ENCODE peak calls at places on chromosome 10, in six cellular contexts. E, O, V, U, M and C are unnamed samples.

GRCh38 chr10:63352976-63353375 is 112.8 kb downstream of the JMJD1C start:
- DNase-seq in E (no peak), U (no peak), O (no peak), M (no peak), V (no peak), C (no peak)

GRCh38 chr10:4527281-4527960 is 298.6 kb upstream of the AKR1E2 start:
- DNase-seq in U (peak; percentile 32), O (no peak), M (peak; percentile 93), V (no peak), E (no peak), C (peak; percentile 63)

GRCh38 chr10:47036771-47037170 is 125.5 kb downstream of the PTPN20 start:
- DNase-seq in O (no peak), E (no peak), V (no peak), M (no peak), U (no peak), C (no peak)

GRCh38 chr10:73827346-73828089 is 16.1 kb upstream of the NDST2 start:
- DNase-seq in E (no peak), V (no peak), M (no peak), U (peak; percentile 90), O (no peak), C (no peak)

GRCh38 chr10:92830478-92831389 is 17.6 kb upstream of the EXOC6 start:
- DNase-seq in E (no peak), V (no peak), M (no peak), O (no peak), U (no peak), C (no peak)

GRCh38 chr10:60914676-60915075 is 29.3 kb downstream of the RHOBTB1 start:
- DNase-seq in U (no peak), V (no peak), O (no peak), E (peak; percentile 90), M (peak; percentile 100), C (peak; percentile 86)

GRCh38 chr10:133276435-133277201 is at the start of gene ADAM8:
- DNase-seq in U (peak; percentile 51), M (no peak), V (peak; percentile 68), E (no peak), O (no peak), C (no peak)

GRCh38 chr10:72053690-72054089 is 34.7 kb downstream of the SPOCK2 start:
- DNase-seq in M (no peak), E (no peak), U (no peak), O (no peak), V (no peak), C (no peak)

GRCh38 chr10:44506386-44506785 is 121.5 kb upstream of the CXCL12 start:
- DNase-seq in V (no peak), E (no peak), M (no peak), U (no peak), O (no peak), C (no peak)

GRCh38 chr10:84478679-84479078 is 150.3 kb downstream of the CCSER2 start:
- DNase-seq in M (no peak), U (no peak), E (no peak), O (no peak), V (no peak), C (no peak)

DNA sequence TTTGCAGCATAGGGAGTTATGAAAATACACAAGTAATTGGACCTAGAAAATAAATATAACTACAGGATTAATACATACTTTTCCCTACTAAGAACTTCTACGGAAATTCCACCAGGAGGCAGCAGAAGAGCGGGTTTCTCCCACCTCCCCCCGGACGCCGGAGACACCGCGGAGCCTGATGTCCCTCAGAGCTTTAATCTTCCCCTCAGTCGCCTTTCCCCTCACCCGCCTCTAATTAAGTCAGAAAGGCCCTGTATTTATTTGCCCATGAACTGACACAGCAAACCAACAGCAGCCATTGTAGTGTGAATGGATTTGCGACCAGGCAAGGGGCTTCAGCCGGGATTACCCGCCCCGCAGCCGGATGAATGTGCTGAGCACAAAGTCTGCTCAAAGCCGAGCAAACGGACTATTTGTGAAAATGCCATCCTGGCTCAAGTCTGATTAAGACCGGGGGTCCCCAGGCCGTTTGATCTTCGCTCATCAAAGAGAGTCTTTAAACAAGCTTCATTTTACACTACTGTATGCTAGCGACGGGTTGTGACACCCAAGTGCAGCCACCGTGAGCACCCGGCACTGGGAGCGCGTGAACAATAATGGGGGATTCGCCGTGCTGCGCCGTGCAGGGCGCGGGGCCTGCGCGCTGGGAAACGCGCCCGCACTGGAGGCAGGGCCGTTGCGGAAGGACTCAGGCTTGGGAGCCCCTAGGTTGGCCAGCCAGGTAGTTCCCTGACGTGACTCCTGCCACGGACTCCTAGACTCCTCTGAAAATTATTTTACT is 5.6 kb upstream of the DKK1 start:
- DNase-seq in U (peak; percentile 74), V (peak; percentile 20), E (peak; percentile 54), M (peak; percentile 79), O (peak; percentile 32), C (peak; percentile 57)
- TF ChIP-seq CTCF in U (peak; percentile 69), V (no peak), E (peak; percentile 69), M (peak; percentile 77), O (peak; percentile 74), C (peak; percentile 91)

GRCh38 chr10:100043344-100043743 is 33.6 kb upstream of the DNMBP start:
- DNase-seq in O (no peak), M (no peak), U (peak; percentile 93), V (no peak), E (no peak), C (no peak)

GRCh38 chr10:100033766-100034418 is 24.1 kb upstream of the DNMBP start:
- DNase-seq in E (no peak), O (no peak), U (no peak), M (no peak), V (no peak), C (no peak)

GRCh38 chr10:100037758-100038315 is 28.1 kb upstream of the DNMBP start:
- DNase-seq in V (no peak), U (peak; percentile 47), E (no peak), O (no peak), M (no peak), C (no peak)

GRCh38 chr10:100041620-100042019 is 31.9 kb upstream of the DNMBP start:
- DNase-seq in U (no peak), E (no peak), O (no peak), M (no peak), V (no peak), C (no peak)

DNA sequence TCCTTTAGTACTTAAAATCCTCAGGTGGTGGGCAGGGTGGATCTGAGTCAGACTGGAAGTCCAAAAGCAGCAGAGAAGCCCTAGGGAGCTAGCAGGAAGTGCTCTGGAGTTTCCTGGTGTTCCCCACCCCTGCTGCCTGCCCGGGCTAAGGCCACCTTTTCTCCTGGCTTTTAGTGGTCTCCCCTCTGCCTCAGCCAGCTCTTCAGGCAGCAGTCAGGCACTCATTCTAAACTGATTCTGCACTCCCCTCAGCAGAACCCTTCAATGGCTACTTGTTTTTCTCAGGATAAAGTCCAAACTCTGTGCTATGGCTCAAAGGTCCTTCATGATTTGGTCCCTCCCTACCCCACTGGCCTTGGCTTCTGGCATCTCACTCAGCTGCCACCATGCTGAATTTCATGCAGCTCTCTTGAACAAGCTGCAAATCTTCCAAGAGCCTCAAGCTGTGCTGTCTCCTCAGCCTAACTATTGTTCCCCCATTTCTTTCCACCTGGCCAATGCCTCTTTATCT is 28.9 kb upstream of the DNMBP start:
- DNase-seq in V (no peak), E (no peak), M (no peak), U (peak; percentile 49), O (no peak), C (no peak)
- TF ChIP-seq CTCF in V (no peak), E (no peak), M (no peak), U (no peak), O (no peak), C (no peak)

GRCh38 chr10:70931168-70931805 is 42.9 kb upstream of the PCBD1 start:
- DNase-seq in V (no peak), O (no peak), E (no peak), M (peak; percentile 6), U (peak; percentile 78), C (peak; percentile 29)
- TF ChIP-seq CTCF in V (no peak), O (no peak), E (no peak), M (no peak), U (no peak), C (peak; percentile 19)

GRCh38 chr10:19819419-19820033 is 3.3 kb downstream of the PLXDC2 start:
- DNase-seq in V (no peak), M (peak; percentile 44), E (no peak), U (peak; percentile 79), O (no peak), C (peak; percentile 6)

GRCh38 chr10:19815478-19816419 is 483 bp upstream of the PLXDC2 start:
- DNase-seq in O (peak; percentile 79), V (no peak), E (no peak), M (no peak), U (peak; percentile 65), C (no peak)

GRCh38 chr10:19815036-19815435 is 1.2 kb upstream of the PLXDC2 start:
- DNase-seq in M (no peak), E (no peak), O (no peak), V (no peak), U (no peak), C (no peak)

GRCh38 chr10:19816420-19817250 is at the start of gene PLXDC2:
- DNase-seq in U (peak; percentile 74), E (no peak), M (peak; percentile 25), O (peak; percentile 43), V (no peak), C (peak; percentile 9)

DNA sequence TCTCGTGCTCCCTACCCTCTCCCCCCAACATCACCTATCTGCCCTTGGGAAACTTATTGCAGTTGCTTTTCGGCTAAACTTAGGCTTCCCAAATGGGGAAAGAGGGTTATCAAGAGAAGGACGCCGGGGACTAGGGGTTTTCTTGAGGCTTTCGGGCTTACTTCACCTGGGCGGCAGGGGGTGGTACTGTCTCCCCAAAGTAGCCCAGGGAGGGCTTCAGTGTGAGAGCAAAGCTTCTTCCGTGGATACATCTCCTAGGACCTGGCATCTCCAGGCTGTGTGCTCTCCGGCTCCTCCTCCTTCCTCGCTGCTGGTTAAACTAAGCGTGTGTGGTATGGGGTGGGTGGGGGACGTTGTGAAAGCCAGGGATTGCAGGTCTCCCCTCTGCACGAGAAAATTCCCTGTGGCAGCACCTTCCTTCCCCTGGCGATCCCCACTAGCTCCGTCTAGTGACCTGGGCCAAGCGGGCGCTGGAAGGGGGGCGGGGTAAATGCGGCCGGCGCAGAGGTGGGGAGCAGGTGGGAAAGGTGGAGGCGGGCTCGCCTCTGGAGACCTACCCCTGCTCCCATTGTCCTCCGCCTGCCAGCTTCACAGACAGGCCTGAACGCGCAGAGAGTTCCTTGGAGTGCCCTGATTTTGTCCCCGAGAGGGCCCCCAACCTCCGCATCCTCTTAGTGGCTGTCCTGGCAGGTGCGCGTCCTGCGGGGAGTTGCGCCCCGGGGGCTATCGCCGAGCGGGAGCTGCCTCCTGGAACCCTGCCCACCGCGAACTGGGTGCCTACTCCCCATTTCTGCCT is 1.2 kb downstream of the PLXDC2 start:
- DNase-seq in V (no peak), O (no peak), U (peak; percentile 36), E (no peak), M (no peak), C (no peak)
- TF ChIP-seq CTCF in V (no peak), O (no peak), U (peak; percentile 16), E (no peak), M (no peak), C (no peak)